ENCODE peak calls at places on chromosomes 13 and 19, in seven cellular contexts. L is pancreas; J is CD8-positive, alpha-beta memory T cell; H is neuronal stem cell; B is tibial artery; G is A549; C is cardiac muscle cell. V is an unnamed sample. For H3K4me1, the result is how much of the 10 kb centered on the place peaks cover.

GRCh38 chr19:2049741-2050348 is 1.2 kb downstream of the MKNK2 start:
- DNase-seq in L (peak), J (peak), H (no peak), B (peak), G (no peak), C (peak), V (peak)

GRCh38 chr13:21175656-21176194 is 627 bp downstream of the SKA3 start:
- DNase-seq in L (no peak), J (no peak), H (no peak), B (no peak), G (no peak), C (no peak), V (peak)

GRCh38 chr19:17180997-17181702 is 34.0 kb upstream of the USE1 start:
- DNase-seq in L (no peak), J (no peak), H (no peak), B (no peak), G (no peak), C (no peak), V (no peak)

GRCh38 chr13:106772202-106772601 is 204.3 kb upstream of the ARGLU1 start:
- DNase-seq in L (no peak), J (no peak), H (no peak), B (no peak), G (no peak), C (no peak), V (no peak)

GRCh38 chr13:51282322-51282721 is 57.2 kb upstream of the SERPINE3 start:
- DNase-seq in L (peak), J (no peak), H (no peak), B (no peak), G (no peak), C (no peak), V (no peak)

GRCh38 chr19:49843265-49843664 is 7.7 kb upstream of the PTOV1 start:
- DNase-seq in L (no peak), J (no peak), H (no peak), B (no peak), G (no peak), C (no peak), V (no peak)

GRCh38 chr19:30516586-30516985 is 144.4 kb downstream of the ZNF536 start:
- DNase-seq in L (no peak), J (no peak), H (no peak), B (no peak), G (no peak), C (no peak), V (no peak)

GRCh38 chr13:91817250-91817649 is 418.8 kb downstream of the GPC5 start:
- DNase-seq in L (no peak), J (no peak), H (no peak), B (no peak), G (no peak), C (no peak), V (no peak)

GRCh38 chr19:4035582-4035981 is 28.0 kb downstream of the PIAS4 start:
- DNase-seq in L (no peak), J (no peak), H (no peak), B (no peak), G (no peak), C (no peak), V (no peak)

GRCh38 chr13:66992683-66993082 is 237.5 kb downstream of the PCDH9 start:
- DNase-seq in L (no peak), J (no peak), H (no peak), B (no peak), G (no peak), C (no peak), V (no peak)

GRCh38 chr13:66994498-66995365 is 235.4 kb downstream of the PCDH9 start:
- DNase-seq in L (no peak), J (no peak), H (no peak), B (no peak), G (no peak), C (no peak), V (peak)

GRCh38 chr13:66994097-66994496 is 236.0 kb downstream of the PCDH9 start:
- DNase-seq in L (peak), J (no peak), H (peak), B (peak), G (peak), C (peak), V (peak)

GRCh38 chr13:66995366-66995663 is 234.8 kb downstream of the PCDH9 start:
- DNase-seq in L (no peak), J (no peak), H (no peak), B (no peak), G (no peak), C (no peak), V (no peak)

DNA sequence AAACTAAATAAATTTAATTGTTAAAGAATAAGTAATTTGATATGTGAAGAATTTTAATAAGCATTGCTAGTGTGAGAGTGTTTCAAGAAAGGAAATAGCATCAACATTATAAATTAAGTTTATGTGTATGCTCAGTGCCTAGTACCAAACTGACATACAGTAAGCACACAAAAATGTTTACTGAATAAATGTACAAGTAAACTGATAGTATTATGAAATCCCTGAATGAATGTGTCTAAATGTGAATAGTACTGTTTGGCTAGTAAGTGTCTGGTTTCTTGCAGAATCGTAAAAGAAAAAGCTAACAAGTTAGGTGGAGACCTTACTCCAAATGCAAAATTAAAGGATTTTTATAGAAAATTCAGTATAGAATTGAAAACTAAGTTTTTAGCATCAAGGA is 233.6 kb downstream of the PCDH9 start:
- DNase-seq in L (no peak), J (no peak), H (no peak), B (no peak), G (no peak), C (no peak), V (no peak)
- H3K27ac ChIP-seq in L (no peak), J (no peak), H (no peak), B (no peak), G (peak), C (no peak), V (no peak)

DNA sequence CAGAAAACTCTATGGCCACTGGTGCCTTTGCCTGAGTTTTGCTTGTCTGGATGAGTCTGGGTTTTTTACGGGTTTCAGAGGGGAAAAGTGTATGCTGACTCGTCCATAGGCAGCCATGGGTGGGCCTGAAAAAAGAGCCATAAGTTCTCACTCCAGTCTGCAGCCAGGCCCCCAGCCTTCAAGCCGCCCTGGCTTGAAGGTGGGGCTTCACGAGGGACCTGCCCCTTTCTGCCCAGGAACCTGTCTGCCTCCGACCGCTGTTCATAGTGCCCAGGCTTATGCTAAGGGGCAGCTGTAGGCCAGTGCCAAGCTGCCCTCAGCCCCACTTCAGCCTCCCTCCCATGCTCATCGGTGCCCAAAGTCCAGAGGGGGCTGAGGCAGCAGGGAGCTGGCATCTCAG is 385.2 kb downstream of the PCDH9 start:
- DNase-seq in L (no peak), J (no peak), H (no peak), B (no peak), G (no peak), C (no peak), V (no peak)
- H3K4me1 ChIP-seq in L (under half), J (under half), H (under half), B (under half), G (under half), C (under half), V (under half)

GRCh38 chr13:29140277-29140676 is 320.1 kb downstream of the MTUS2 start:
- DNase-seq in L (no peak), J (no peak), H (no peak), B (no peak), G (no peak), C (peak), V (no peak)

GRCh38 chr13:29137016-29137415 is 316.9 kb downstream of the MTUS2 start:
- DNase-seq in L (no peak), J (no peak), H (no peak), B (no peak), G (no peak), C (no peak), V (no peak)

GRCh38 chr13:29143864-29144263 is 323.7 kb downstream of the MTUS2 start:
- DNase-seq in L (no peak), J (no peak), H (no peak), B (no peak), G (no peak), C (no peak), V (no peak)

GRCh38 chr13:29136341-29136740 is 316.2 kb downstream of the MTUS2 start:
- DNase-seq in L (no peak), J (no peak), H (no peak), B (no peak), G (no peak), C (no peak), V (peak)

GRCh38 chr13:29137995-29138394 is 317.9 kb downstream of the MTUS2 start:
- DNase-seq in L (no peak), J (no peak), H (no peak), B (no peak), G (no peak), C (no peak), V (no peak)
- H3K27ac ChIP-seq in L (no peak), J (no peak), H (no peak), B (no peak), G (no peak), C (no peak), V (no peak)

DNA sequence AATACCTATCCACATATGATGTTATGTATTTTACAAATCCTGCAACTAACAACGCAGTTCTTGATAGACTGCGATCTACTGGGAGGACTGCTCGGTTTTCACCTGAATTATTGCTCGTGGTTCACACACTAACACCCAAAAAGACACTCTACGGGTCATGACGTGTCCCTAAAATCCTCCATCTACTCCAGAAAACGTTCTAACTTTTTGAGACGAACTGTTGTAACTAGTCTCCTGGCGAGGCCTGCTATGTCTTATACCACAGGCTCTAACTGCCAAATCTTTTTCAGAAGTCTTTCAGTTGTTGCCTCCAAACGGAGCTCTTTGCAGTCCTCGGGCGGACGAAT is 108.2 kb downstream of the KCNRG start:
- DNase-seq in L (no peak), J (no peak), H (no peak), B (no peak), G (no peak), C (no peak), V (no peak)
- H3K4me1 ChIP-seq in L (under half), J (under half), H (under half), B (under half), G (under half), C (under half), V (under half)

GRCh38 chr19:44904426-44904994 is 1.1 kb upstream of the APOE start:
- DNase-seq in L (no peak), J (no peak), H (no peak), B (no peak), G (no peak), C (no peak), V (no peak)

GRCh38 chr19:44903216-44903601 is 2.4 kb upstream of the APOE start:
- DNase-seq in L (no peak), J (no peak), H (no peak), B (no peak), G (no peak), C (no peak), V (no peak)

GRCh38 chr19:44903602-44904425 is 1.8 kb upstream of the APOE start:
- DNase-seq in L (peak), J (peak), H (peak), B (peak), G (peak), C (peak), V (peak)

GRCh38 chr19:44907613-44908012 is 2.0 kb downstream of the APOE start:
- DNase-seq in L (no peak), J (no peak), H (no peak), B (no peak), G (no peak), C (no peak), V (no peak)

GRCh38 chr19:44905437-44906160 is at the start of gene APOE:
- DNase-seq in L (no peak), J (no peak), H (peak), B (no peak), G (no peak), C (peak), V (no peak)
- H3K27ac ChIP-seq in L (no peak), J (peak), H (peak), B (no peak), G (peak), C (peak), V (no peak)

GRCh38 chr19:38848299-38849146 is 1.3 kb downstream of the HNRNPL start:
- DNase-seq in L (no peak), J (no peak), H (no peak), B (no peak), G (peak), C (no peak), V (peak)
- H3K4me1 ChIP-seq in L (under half), J (half or more), H (under half), B (under half), G (half or more), C (under half), V (under half)

GRCh38 chr19:6589711-6590457 is 1.1 kb downstream of the CD70 start:
- DNase-seq in L (no peak), J (no peak), H (no peak), B (no peak), G (no peak), C (no peak), V (no peak)
- H3K27ac ChIP-seq in L (no peak), J (peak), H (no peak), B (no peak), G (peak), C (no peak), V (no peak)

DNA sequence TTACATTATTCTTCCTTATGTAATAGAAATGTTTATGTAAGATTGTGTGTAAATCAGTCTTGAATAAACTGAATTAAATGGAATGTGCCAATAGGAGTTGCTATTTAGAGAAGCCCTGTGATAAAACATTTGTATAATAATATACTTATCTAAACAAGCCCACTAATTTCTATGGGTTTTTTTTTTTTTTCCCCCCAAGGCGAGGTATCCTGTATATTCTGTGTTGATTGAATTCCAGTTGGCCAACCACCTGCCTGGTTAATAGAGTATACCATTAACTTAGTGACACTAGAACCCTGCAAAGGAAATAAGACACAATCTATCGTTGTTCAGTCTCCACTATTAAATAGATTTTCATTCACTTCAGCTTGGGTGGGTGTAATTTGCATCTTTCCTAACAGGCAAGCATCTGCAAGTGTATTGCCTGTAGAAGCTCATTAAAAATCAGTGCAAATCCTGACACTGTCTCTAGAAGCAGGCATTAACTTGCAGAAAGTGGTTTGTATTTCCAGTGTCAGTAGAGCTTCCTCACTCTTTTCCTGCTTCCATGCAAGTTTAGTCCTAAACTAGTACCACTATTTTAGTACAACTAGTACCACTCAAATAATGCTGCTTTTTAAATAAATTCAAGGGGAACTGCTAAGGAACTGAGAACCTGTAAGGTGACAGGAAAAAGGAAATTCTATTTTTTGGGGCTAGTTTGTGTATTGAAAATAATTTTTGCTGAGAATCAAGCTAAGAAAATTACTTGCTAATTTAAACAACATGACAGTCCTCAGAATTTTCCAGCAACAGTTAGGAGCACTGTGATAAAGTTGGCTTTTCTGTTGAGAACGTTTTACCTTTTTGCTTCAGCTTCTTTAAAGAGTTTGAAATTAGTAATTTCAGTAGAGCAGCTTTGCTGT is 69.3 kb downstream of the LRCH1 start:
- DNase-seq in L (no peak), J (no peak), H (no peak), B (no peak), G (no peak), C (no peak), V (no peak)
- H3K4me1 ChIP-seq in L (under half), J (under half), H (under half), B (under half), G (under half), C (under half), V (under half)

GRCh38 chr19:36051236-36051635 is 2.8 kb downstream of the THAP8 start:
- DNase-seq in L (no peak), J (no peak), H (no peak), B (no peak), G (no peak), C (peak), V (no peak)

GRCh38 chr19:36054733-36055686 is at the start of gene WDR62:
- DNase-seq in L (peak), J (peak), H (peak), B (peak), G (peak), C (peak), V (peak)

GRCh38 chr19:36049080-36049698 is 4.9 kb downstream of the THAP8 start:
- DNase-seq in L (no peak), J (no peak), H (no peak), B (no peak), G (no peak), C (no peak), V (no peak)

GRCh38 chr19:36054119-36054732 is at the start of gene THAP8:
- DNase-seq in L (peak), J (peak), H (peak), B (peak), G (peak), C (peak), V (peak)

DNA sequence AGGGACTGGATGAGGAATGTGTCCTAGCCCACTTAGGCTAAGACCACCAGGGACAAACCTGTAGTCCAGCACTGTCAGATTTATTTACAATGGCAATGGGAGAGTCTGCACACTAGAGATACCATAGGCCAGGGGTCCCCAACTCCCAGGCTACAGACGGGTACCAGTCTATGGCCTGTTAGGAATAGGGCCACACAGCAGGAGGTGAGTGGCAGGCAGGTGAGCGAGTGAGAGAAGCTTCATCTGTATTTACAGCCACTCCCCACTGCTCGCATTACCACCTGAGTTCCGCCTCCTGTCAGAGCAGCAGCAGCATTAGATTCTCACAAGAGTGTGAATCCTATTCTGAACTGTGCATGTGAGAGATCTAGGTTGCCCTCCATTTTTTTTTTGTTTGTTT is 2.4 kb downstream of the THAP8 start:
- DNase-seq in L (no peak), J (no peak), H (no peak), B (no peak), G (no peak), C (no peak), V (no peak)
- H3K27ac ChIP-seq in L (no peak), J (no peak), H (no peak), B (no peak), G (no peak), C (no peak), V (no peak)

DNA sequence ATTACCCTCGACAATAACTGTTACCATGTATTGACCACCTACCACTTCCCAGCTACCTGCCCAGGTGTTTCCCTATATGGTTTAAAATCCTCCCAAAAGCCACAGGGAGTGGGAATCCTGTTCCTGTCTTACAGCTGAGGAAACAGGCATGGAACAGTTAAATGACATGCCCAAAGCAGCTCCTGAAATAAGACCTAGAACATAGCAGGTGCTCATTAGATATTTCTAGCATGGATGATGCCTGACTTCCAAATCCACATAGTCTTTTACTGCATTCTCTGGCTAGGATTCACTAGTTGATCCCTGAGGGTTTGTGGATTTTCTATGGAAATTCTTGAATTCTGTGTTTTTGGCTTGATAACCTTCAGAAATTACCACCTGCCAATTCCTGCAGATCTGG is 13.0 kb downstream of the KCNN4 start:
- DNase-seq in L (no peak), J (no peak), H (no peak), B (no peak), G (no peak), C (no peak), V (no peak)
- H3K4me1 ChIP-seq in L (under half), J (under half), H (under half), B (under half), G (under half), C (under half), V (under half)

V was measured in small intestine.